ENCODE peak calls at places on chromosomes 4 and X, in ten cellular contexts. I, F, X, W, U, R, A, G, D and L are unnamed samples.

GRCh38 chrX:11273544-11273943 is 19.7 kb upstream of the AMELX start:
- DNase-seq in W (no peak), G (peak), F (no peak), R (no peak), X (no peak), U (no peak), D (no peak), A (no peak), I (no peak), L (no peak)

GRCh38 chrX:20527458-20528099 is 260.9 kb upstream of the RPS6KA3 start:
- DNase-seq in I (no peak), F (peak), D (peak), W (no peak), G (no peak), U (no peak), X (peak), A (no peak), R (peak), L (no peak)

GRCh38 chr4:118760493-118760892 is 75.3 kb downstream of the METTL14 start:
- DNase-seq in X (no peak), U (no peak), I (no peak), G (no peak), D (no peak), W (no peak), R (no peak), F (no peak), A (no peak), L (no peak)

GRCh38 chrX:133370719-133371275 is 44.5 kb downstream of the GPC4 start:
- DNase-seq in U (no peak), R (no peak), W (no peak), X (no peak), F (no peak), G (no peak), A (no peak), D (no peak), I (no peak), L (no peak)

GRCh38 chrX:76454456-76454927 is 27.0 kb downstream of the MAGEE1 start:
- DNase-seq in F (no peak), A (no peak), I (no peak), X (peak), D (no peak), R (peak), U (peak), W (no peak), G (peak), L (no peak)

GRCh38 chr4:120902925-120903324 is 19.6 kb downstream of the PRDM5 start:
- DNase-seq in I (no peak), A (no peak), R (no peak), F (no peak), D (no peak), U (no peak), X (no peak), W (no peak), G (no peak), L (no peak)

GRCh38 chrX:118534716-118535493 is 39.3 kb downstream of the DOCK11 start:
- DNase-seq in R (no peak), A (no peak), X (no peak), F (no peak), D (no peak), U (no peak), W (no peak), I (no peak), G (no peak), L (no peak)

GRCh38 chr4:106583567-106583966 is 215.0 kb upstream of the GIMD1 start:
- DNase-seq in W (no peak), U (no peak), D (no peak), I (peak), A (no peak), G (peak), F (no peak), X (no peak), R (peak), L (no peak)

GRCh38 chr4:8841678-8842268 is 29.9 kb downstream of the HMX1 start:
- DNase-seq in D (no peak), W (no peak), I (no peak), G (no peak), F (no peak), A (no peak), R (no peak), X (no peak), U (no peak), L (no peak)

GRCh38 chr4:22921891-22922290 is 229.2 kb downstream of the GBA3 start:
- DNase-seq in D (no peak), U (no peak), X (no peak), W (no peak), G (no peak), F (no peak), A (no peak), R (no peak), I (no peak), L (no peak)

GRCh38 chr4:60721680-60722079 is 478.4 kb upstream of the ADGRL3 start:
- DNase-seq in D (no peak), W (no peak), A (no peak), U (no peak), R (no peak), F (no peak), X (no peak), G (no peak), I (no peak), L (no peak)

GRCh38 chr4:148284526-148285193 is 157.6 kb downstream of the NR3C2 start:
- DNase-seq in R (no peak), G (no peak), D (no peak), I (no peak), X (no peak), W (no peak), F (no peak), A (no peak), U (no peak), L (no peak)

GRCh38 chr4:12615822-12616221 is 868.3 kb downstream of the RAB28 start:
- DNase-seq in G (peak), X (no peak), F (no peak), R (no peak), W (no peak), U (no peak), I (no peak), D (no peak), A (no peak), L (no peak)

GRCh38 chr4:137968956-137969709 is 273.0 kb downstream of the SLC7A11 start:
- DNase-seq in U (no peak), F (no peak), I (no peak), W (no peak), X (no peak), D (no peak), R (peak), A (no peak), G (no peak), L (no peak)

GRCh38 chr4:8336412-8337075 is 67.0 kb downstream of the HTRA3 start:
- DNase-seq in R (no peak), D (no peak), U (no peak), F (no peak), A (no peak), W (no peak), I (no peak), G (peak), X (no peak), L (no peak)

GRCh38 chr4:8085491-8086479 is 72.8 kb downstream of the ABLIM2 start:
- DNase-seq in I (no peak), D (no peak), A (no peak), U (peak), F (no peak), X (no peak), R (no peak), G (no peak), W (no peak), L (no peak)

GRCh38 chr4:184939978-184940377 is 78.3 kb upstream of the HELT start:
- DNase-seq in R (no peak), G (no peak), F (no peak), W (no peak), A (no peak), X (no peak), D (no peak), I (no peak), U (no peak), L (no peak)

GRCh38 chr4:135244605-135245146 is 1043.1 kb upstream of the PABPC4L start:
- DNase-seq in R (no peak), U (no peak), W (no peak), X (no peak), A (no peak), D (no peak), I (no peak), F (no peak), G (peak), L (no peak)

GRCh38 chr4:8215001-8215427 is 15.9 kb downstream of the SH3TC1 start:
- DNase-seq in I (no peak), W (no peak), R (peak), F (no peak), A (no peak), U (no peak), X (no peak), D (no peak), G (no peak), L (no peak)

GRCh38 chrX:17036172-17036961 is 89.9 kb downstream of the REPS2 start:
- DNase-seq in U (no peak), G (no peak), R (no peak), F (no peak), A (no peak), D (no peak), I (no peak), X (no peak), W (no peak), L (no peak)